ENCODE peak calls at places on chromosomes 3 and 15, in nine cellular contexts. One of them, this sample, is unnamed.

GRCh38 chr15:79025802-79026201 is 64.8 kb downstream of the RASGRF1 start:
- DNase-seq in GM10248: no peak
- DNase-seq in T-helper 1 cell: no peak
- DNase-seq in psoas muscle: no peak
- DNase-seq in NCI-H2081: no peak
- DNase-seq in Peyer's patch: no peak
- DNase-seq in HFF-Myc: no peak
- DNase-seq in stimulated activated CD8-positive, alpha-beta memory T cell treated with anti-CD3 and anti-CD28 coated beads, Interleukin-2, amount 100 ng/mL, for 48 hours: no peak
- DNase-seq in hypothalamus: no peak
- DNase-seq in this sample: no peak

GRCh38 chr3:45551214-45552010 is 43.1 kb upstream of the LIMD1 start:
- DNase-seq in GM10248: no peak
- DNase-seq in T-helper 1 cell: no peak
- DNase-seq in psoas muscle: peak
- DNase-seq in NCI-H2081: no peak
- DNase-seq in Peyer's patch: no peak
- DNase-seq in HFF-Myc: no peak
- DNase-seq in stimulated activated CD8-positive, alpha-beta memory T cell treated with anti-CD3 and anti-CD28 coated beads, Interleukin-2, amount 100 ng/mL, for 48 hours: no peak
- DNase-seq in hypothalamus: no peak
- DNase-seq in this sample: no peak

GRCh38 chr3:60463655-60464054 is 787.6 kb downstream of the FHIT start:
- DNase-seq in GM10248: no peak
- DNase-seq in T-helper 1 cell: no peak
- DNase-seq in psoas muscle: no peak
- DNase-seq in NCI-H2081: no peak
- DNase-seq in Peyer's patch: no peak
- DNase-seq in HFF-Myc: no peak
- DNase-seq in stimulated activated CD8-positive, alpha-beta memory T cell treated with anti-CD3 and anti-CD28 coated beads, Interleukin-2, amount 100 ng/mL, for 48 hours: no peak
- DNase-seq in hypothalamus: no peak
- DNase-seq in this sample: no peak

GRCh38 chr15:78390823-78391222 is 47.2 kb upstream of the IREB2 start:
- DNase-seq in GM10248: no peak
- DNase-seq in T-helper 1 cell: no peak
- DNase-seq in psoas muscle: no peak
- DNase-seq in NCI-H2081: no peak
- DNase-seq in Peyer's patch: no peak
- DNase-seq in HFF-Myc: peak
- DNase-seq in stimulated activated CD8-positive, alpha-beta memory T cell treated with anti-CD3 and anti-CD28 coated beads, Interleukin-2, amount 100 ng/mL, for 48 hours: no peak
- DNase-seq in hypothalamus: no peak
- DNase-seq in this sample: no peak

GRCh38 chr3:31159331-31160039 is 265.0 kb upstream of the GADL1 start:
- DNase-seq in GM10248: no peak
- DNase-seq in T-helper 1 cell: no peak
- DNase-seq in psoas muscle: no peak
- DNase-seq in NCI-H2081: no peak
- DNase-seq in Peyer's patch: no peak
- DNase-seq in HFF-Myc: no peak
- DNase-seq in stimulated activated CD8-positive, alpha-beta memory T cell treated with anti-CD3 and anti-CD28 coated beads, Interleukin-2, amount 100 ng/mL, for 48 hours: no peak
- DNase-seq in hypothalamus: no peak
- DNase-seq in this sample: no peak

GRCh38 chr3:39096775-39097174 is 10.7 kb downstream of the GORASP1 start:
- DNase-seq in GM10248: no peak
- DNase-seq in T-helper 1 cell: no peak
- DNase-seq in psoas muscle: no peak
- DNase-seq in NCI-H2081: no peak
- DNase-seq in Peyer's patch: no peak
- DNase-seq in HFF-Myc: no peak
- DNase-seq in stimulated activated CD8-positive, alpha-beta memory T cell treated with anti-CD3 and anti-CD28 coated beads, Interleukin-2, amount 100 ng/mL, for 48 hours: no peak
- DNase-seq in hypothalamus: peak
- DNase-seq in this sample: no peak

GRCh38 chr3:57968499-57968898 is 39.7 kb upstream of the FLNB start:
- DNase-seq in GM10248: no peak
- DNase-seq in T-helper 1 cell: no peak
- DNase-seq in psoas muscle: no peak
- DNase-seq in NCI-H2081: no peak
- DNase-seq in Peyer's patch: no peak
- DNase-seq in HFF-Myc: no peak
- DNase-seq in stimulated activated CD8-positive, alpha-beta memory T cell treated with anti-CD3 and anti-CD28 coated beads, Interleukin-2, amount 100 ng/mL, for 48 hours: no peak
- DNase-seq in hypothalamus: no peak
- DNase-seq in this sample: no peak

GRCh38 chr15:52010633-52011595 is 8.1 kb upstream of the MAPK6 start:
- DNase-seq in GM10248: no peak
- DNase-seq in T-helper 1 cell: peak
- DNase-seq in psoas muscle: peak
- DNase-seq in NCI-H2081: no peak
- DNase-seq in Peyer's patch: no peak
- DNase-seq in HFF-Myc: no peak
- DNase-seq in stimulated activated CD8-positive, alpha-beta memory T cell treated with anti-CD3 and anti-CD28 coated beads, Interleukin-2, amount 100 ng/mL, for 48 hours: no peak
- DNase-seq in hypothalamus: peak
- DNase-seq in this sample: no peak

GRCh38 chr3:13135251-13135810 is 62.1 kb upstream of the IQSEC1 start:
- DNase-seq in GM10248: no peak
- DNase-seq in T-helper 1 cell: no peak
- DNase-seq in psoas muscle: no peak
- DNase-seq in NCI-H2081: no peak
- DNase-seq in Peyer's patch: no peak
- DNase-seq in HFF-Myc: no peak
- DNase-seq in stimulated activated CD8-positive, alpha-beta memory T cell treated with anti-CD3 and anti-CD28 coated beads, Interleukin-2, amount 100 ng/mL, for 48 hours: no peak
- DNase-seq in hypothalamus: no peak
- DNase-seq in this sample: no peak

GRCh38 chr15:68204776-68205557 is at the start of gene CALML4:
- DNase-seq in GM10248: no peak
- DNase-seq in T-helper 1 cell: no peak
- DNase-seq in psoas muscle: peak
- DNase-seq in NCI-H2081: peak
- DNase-seq in Peyer's patch: no peak
- DNase-seq in HFF-Myc: no peak
- DNase-seq in stimulated activated CD8-positive, alpha-beta memory T cell treated with anti-CD3 and anti-CD28 coated beads, Interleukin-2, amount 100 ng/mL, for 48 hours: no peak
- DNase-seq in hypothalamus: peak
- DNase-seq in this sample: no peak

GRCh38 chr3:30475809-30476178 is 130.6 kb upstream of the TGFBR2 start:
- DNase-seq in GM10248: no peak
- DNase-seq in T-helper 1 cell: no peak
- DNase-seq in psoas muscle: no peak
- DNase-seq in NCI-H2081: no peak
- DNase-seq in Peyer's patch: no peak
- DNase-seq in HFF-Myc: no peak
- DNase-seq in stimulated activated CD8-positive, alpha-beta memory T cell treated with anti-CD3 and anti-CD28 coated beads, Interleukin-2, amount 100 ng/mL, for 48 hours: no peak
- DNase-seq in hypothalamus: no peak
- DNase-seq in this sample: no peak

GRCh38 chr3:128878556-128879124 is 780 bp upstream of the ACAD9 start:
- DNase-seq in GM10248: peak
- DNase-seq in T-helper 1 cell: peak
- DNase-seq in psoas muscle: no peak
- DNase-seq in NCI-H2081: peak
- DNase-seq in Peyer's patch: peak
- DNase-seq in HFF-Myc: no peak
- DNase-seq in stimulated activated CD8-positive, alpha-beta memory T cell treated with anti-CD3 and anti-CD28 coated beads, Interleukin-2, amount 100 ng/mL, for 48 hours: no peak
- DNase-seq in hypothalamus: no peak
- DNase-seq in this sample: peak

GRCh38 chr3:112685435-112685834 is 44.5 kb upstream of the CCDC80 start:
- DNase-seq in GM10248: no peak
- DNase-seq in T-helper 1 cell: no peak
- DNase-seq in psoas muscle: no peak
- DNase-seq in NCI-H2081: no peak
- DNase-seq in Peyer's patch: no peak
- DNase-seq in HFF-Myc: peak
- DNase-seq in stimulated activated CD8-positive, alpha-beta memory T cell treated with anti-CD3 and anti-CD28 coated beads, Interleukin-2, amount 100 ng/mL, for 48 hours: no peak
- DNase-seq in hypothalamus: no peak
- DNase-seq in this sample: no peak

GRCh38 chr15:68106656-68107055 is 52.5 kb downstream of the PIAS1 start:
- DNase-seq in GM10248: no peak
- DNase-seq in T-helper 1 cell: no peak
- DNase-seq in psoas muscle: no peak
- DNase-seq in NCI-H2081: no peak
- DNase-seq in Peyer's patch: no peak
- DNase-seq in HFF-Myc: no peak
- DNase-seq in stimulated activated CD8-positive, alpha-beta memory T cell treated with anti-CD3 and anti-CD28 coated beads, Interleukin-2, amount 100 ng/mL, for 48 hours: no peak
- DNase-seq in hypothalamus: no peak
- DNase-seq in this sample: no peak

GRCh38 chr15:51382787-51383186 is 41.3 kb downstream of the GLDN start:
- DNase-seq in GM10248: peak
- DNase-seq in T-helper 1 cell: no peak
- DNase-seq in psoas muscle: no peak
- DNase-seq in NCI-H2081: peak
- DNase-seq in Peyer's patch: no peak
- DNase-seq in HFF-Myc: no peak
- DNase-seq in stimulated activated CD8-positive, alpha-beta memory T cell treated with anti-CD3 and anti-CD28 coated beads, Interleukin-2, amount 100 ng/mL, for 48 hours: no peak
- DNase-seq in hypothalamus: peak
- DNase-seq in this sample: no peak

GRCh38 chr3:153513236-153513635 is 351.2 kb downstream of the RAP2B start:
- DNase-seq in GM10248: no peak
- DNase-seq in T-helper 1 cell: peak
- DNase-seq in psoas muscle: no peak
- DNase-seq in NCI-H2081: no peak
- DNase-seq in Peyer's patch: no peak
- DNase-seq in HFF-Myc: no peak
- DNase-seq in stimulated activated CD8-positive, alpha-beta memory T cell treated with anti-CD3 and anti-CD28 coated beads, Interleukin-2, amount 100 ng/mL, for 48 hours: no peak
- DNase-seq in hypothalamus: no peak
- DNase-seq in this sample: no peak

GRCh38 chr15:61974759-61975158 is 85.5 kb downstream of the VPS13C start:
- DNase-seq in GM10248: no peak
- DNase-seq in T-helper 1 cell: no peak
- DNase-seq in psoas muscle: no peak
- DNase-seq in NCI-H2081: peak
- DNase-seq in Peyer's patch: no peak
- DNase-seq in HFF-Myc: no peak
- DNase-seq in stimulated activated CD8-positive, alpha-beta memory T cell treated with anti-CD3 and anti-CD28 coated beads, Interleukin-2, amount 100 ng/mL, for 48 hours: no peak
- DNase-seq in hypothalamus: no peak
- DNase-seq in this sample: no peak

GRCh38 chr3:39142067-39142466 is 11.3 kb downstream of the CSRNP1 start:
- DNase-seq in GM10248: no peak
- DNase-seq in T-helper 1 cell: no peak
- DNase-seq in psoas muscle: no peak
- DNase-seq in NCI-H2081: peak
- DNase-seq in Peyer's patch: no peak
- DNase-seq in HFF-Myc: no peak
- DNase-seq in stimulated activated CD8-positive, alpha-beta memory T cell treated with anti-CD3 and anti-CD28 coated beads, Interleukin-2, amount 100 ng/mL, for 48 hours: no peak
- DNase-seq in hypothalamus: no peak
- DNase-seq in this sample: no peak

GRCh38 chr3:158711886-158712285 is 20.4 kb downstream of the RARRES1 start:
- DNase-seq in GM10248: no peak
- DNase-seq in T-helper 1 cell: no peak
- DNase-seq in psoas muscle: no peak
- DNase-seq in NCI-H2081: no peak
- DNase-seq in Peyer's patch: no peak
- DNase-seq in HFF-Myc: peak
- DNase-seq in stimulated activated CD8-positive, alpha-beta memory T cell treated with anti-CD3 and anti-CD28 coated beads, Interleukin-2, amount 100 ng/mL, for 48 hours: no peak
- DNase-seq in hypothalamus: no peak
- DNase-seq in this sample: no peak

GRCh38 chr15:62770752-62771151 is 271.8 kb upstream of the TPM1 start:
- DNase-seq in GM10248: no peak
- DNase-seq in T-helper 1 cell: no peak
- DNase-seq in psoas muscle: peak
- DNase-seq in NCI-H2081: no peak
- DNase-seq in Peyer's patch: no peak
- DNase-seq in HFF-Myc: peak
- DNase-seq in stimulated activated CD8-positive, alpha-beta memory T cell treated with anti-CD3 and anti-CD28 coated beads, Interleukin-2, amount 100 ng/mL, for 48 hours: no peak
- DNase-seq in hypothalamus: no peak
- DNase-seq in this sample: no peak

GRCh38 chr3:27224197-27224596 is 145.0 kb downstream of the NEK10 start:
- DNase-seq in GM10248: no peak
- DNase-seq in T-helper 1 cell: no peak
- DNase-seq in psoas muscle: peak
- DNase-seq in NCI-H2081: no peak
- DNase-seq in Peyer's patch: no peak
- DNase-seq in HFF-Myc: no peak
- DNase-seq in stimulated activated CD8-positive, alpha-beta memory T cell treated with anti-CD3 and anti-CD28 coated beads, Interleukin-2, amount 100 ng/mL, for 48 hours: no peak
- DNase-seq in hypothalamus: no peak
- DNase-seq in this sample: no peak

GRCh38 chr3:119639494-119640350 is 20.7 kb downstream of the POPDC2 start:
- DNase-seq in GM10248: no peak
- DNase-seq in T-helper 1 cell: peak
- DNase-seq in psoas muscle: no peak
- DNase-seq in NCI-H2081: no peak
- DNase-seq in Peyer's patch: no peak
- DNase-seq in HFF-Myc: no peak
- DNase-seq in stimulated activated CD8-positive, alpha-beta memory T cell treated with anti-CD3 and anti-CD28 coated beads, Interleukin-2, amount 100 ng/mL, for 48 hours: no peak
- DNase-seq in hypothalamus: no peak
- DNase-seq in this sample: no peak

GRCh38 chr3:154334973-154335420 is 10.7 kb upstream of the DHX36 start:
- DNase-seq in GM10248: peak
- DNase-seq in T-helper 1 cell: no peak
- DNase-seq in psoas muscle: no peak
- DNase-seq in NCI-H2081: peak
- DNase-seq in Peyer's patch: no peak
- DNase-seq in HFF-Myc: peak
- DNase-seq in stimulated activated CD8-positive, alpha-beta memory T cell treated with anti-CD3 and anti-CD28 coated beads, Interleukin-2, amount 100 ng/mL, for 48 hours: no peak
- DNase-seq in hypothalamus: no peak
- DNase-seq in this sample: no peak

GRCh38 chr3:42926310-42926709 is 20.4 kb downstream of the ZNF662 start:
- DNase-seq in GM10248: no peak
- DNase-seq in T-helper 1 cell: no peak
- DNase-seq in psoas muscle: no peak
- DNase-seq in NCI-H2081: no peak
- DNase-seq in Peyer's patch: no peak
- DNase-seq in HFF-Myc: no peak
- DNase-seq in stimulated activated CD8-positive, alpha-beta memory T cell treated with anti-CD3 and anti-CD28 coated beads, Interleukin-2, amount 100 ng/mL, for 48 hours: no peak
- DNase-seq in hypothalamus: no peak
- DNase-seq in this sample: no peak

GRCh38 chr15:75029378-75030022 is 6.1 kb downstream of the PPCDC start:
- DNase-seq in GM10248: peak
- DNase-seq in T-helper 1 cell: peak
- DNase-seq in psoas muscle: peak
- DNase-seq in NCI-H2081: peak
- DNase-seq in Peyer's patch: peak
- DNase-seq in HFF-Myc: no peak
- DNase-seq in stimulated activated CD8-positive, alpha-beta memory T cell treated with anti-CD3 and anti-CD28 coated beads, Interleukin-2, amount 100 ng/mL, for 48 hours: peak
- DNase-seq in hypothalamus: peak
- DNase-seq in this sample: no peak

GRCh38 chr3:55481918-55482495 is 5.1 kb downstream of the WNT5A start:
- DNase-seq in GM10248: peak
- DNase-seq in T-helper 1 cell: no peak
- DNase-seq in psoas muscle: peak
- DNase-seq in NCI-H2081: no peak
- DNase-seq in Peyer's patch: no peak
- DNase-seq in HFF-Myc: no peak
- DNase-seq in stimulated activated CD8-positive, alpha-beta memory T cell treated with anti-CD3 and anti-CD28 coated beads, Interleukin-2, amount 100 ng/mL, for 48 hours: no peak
- DNase-seq in hypothalamus: no peak
- DNase-seq in this sample: no peak

GRCh38 chr15:96331141-96331941 is 841 bp downstream of the NR2F2 start:
- DNase-seq in GM10248: no peak
- DNase-seq in T-helper 1 cell: no peak
- DNase-seq in psoas muscle: peak
- DNase-seq in NCI-H2081: peak
- DNase-seq in Peyer's patch: no peak
- DNase-seq in HFF-Myc: no peak
- DNase-seq in stimulated activated CD8-positive, alpha-beta memory T cell treated with anti-CD3 and anti-CD28 coated beads, Interleukin-2, amount 100 ng/mL, for 48 hours: no peak
- DNase-seq in hypothalamus: no peak
- DNase-seq in this sample: no peak

GRCh38 chr3:184685646-184686045 is 26.2 kb downstream of the MAGEF1 start:
- DNase-seq in GM10248: no peak
- DNase-seq in T-helper 1 cell: no peak
- DNase-seq in psoas muscle: no peak
- DNase-seq in NCI-H2081: no peak
- DNase-seq in Peyer's patch: no peak
- DNase-seq in HFF-Myc: no peak
- DNase-seq in stimulated activated CD8-positive, alpha-beta memory T cell treated with anti-CD3 and anti-CD28 coated beads, Interleukin-2, amount 100 ng/mL, for 48 hours: no peak
- DNase-seq in hypothalamus: no peak
- DNase-seq in this sample: no peak